ENCODE peak calls at places on chromosomes 16 and 17, in four cellular contexts. Q is BE2C, S is HT-29, J is WERI-Rb-1. K is an unnamed sample.

GRCh38 chr17:50346313-50347086 is 574 bp downstream of the XYLT2 start:
- DNase-seq in Q (no peak), S (no peak), J (peak), K (no peak)

GRCh38 chr17:43025766-43026537 is 921 bp downstream of the RND2 start:
- DNase-seq in Q (no peak), S (no peak), J (no peak), K (no peak)

GRCh38 chr16:67542464-67542863 is 13.8 kb downstream of the RIPOR1 start:
- DNase-seq in Q (peak), S (peak), J (peak), K (no peak)

GRCh38 chr17:20992987-20993862 is 49.6 kb downstream of the USP22 start:
- DNase-seq in Q (peak), S (peak), J (peak), K (peak)

GRCh38 chr16:70736454-70737376 is 50.9 kb upstream of the MTSS2 start:
- DNase-seq in Q (no peak), S (no peak), J (no peak), K (no peak)

GRCh38 chr17:4498461-4499397 is at the start of gene SPNS2:
- DNase-seq in Q (peak), S (peak), J (peak), K (peak)

GRCh38 chr17:49845210-49845782 is 2.6 kb downstream of the TAC4 start:
- DNase-seq in Q (no peak), S (no peak), J (no peak), K (no peak)

GRCh38 chr16:23544436-23544835 is 12.7 kb downstream of the EARS2 start:
- DNase-seq in Q (no peak), S (no peak), J (no peak), K (no peak)

GRCh38 chr17:15909481-15909991 is 35.4 kb upstream of the ADORA2B start:
- DNase-seq in Q (no peak), S (no peak), J (no peak), K (no peak)

GRCh38 chr17:7016886-7017826 is 4.7 kb downstream of the RNASEK start:
- DNase-seq in Q (no peak), S (no peak), J (no peak), K (no peak)

GRCh38 chr16:66588981-66589713 is 9.9 kb downstream of the CMTM2 start:
- DNase-seq in Q (no peak), S (peak), J (peak), K (no peak)

GRCh38 chr17:63395075-63395815 is 50.9 kb downstream of the CYB561 start:
- DNase-seq in Q (no peak), S (no peak), J (no peak), K (no peak)

GRCh38 chr17:47057831-47058230 is 78.8 kb upstream of the RPRML start:
- DNase-seq in Q (no peak), S (no peak), J (peak), K (no peak)

GRCh38 chr17:36594626-36595401 is 3.1 kb downstream of the DHRS11 start:
- DNase-seq in Q (no peak), S (no peak), J (no peak), K (no peak)

GRCh38 chr17:2705263-2705662 is 6.3 kb downstream of the CLUH start:
- DNase-seq in Q (no peak), S (peak), J (no peak), K (no peak)

GRCh38 chr16:80614908-80615696 is 74.3 kb downstream of the DYNLRB2 start:
- DNase-seq in Q (no peak), S (peak), J (no peak), K (no peak)

GRCh38 chr16:55668337-55669281 is 12.8 kb downstream of the SLC6A2 start:
- DNase-seq in Q (no peak), S (peak), J (no peak), K (no peak)

GRCh38 chr17:81261582-81262336 is 22.6 kb downstream of the NDUFAF8 start:
- DNase-seq in Q (no peak), S (no peak), J (no peak), K (no peak)

GRCh38 chr17:65519471-65519870 is 42.0 kb downstream of the AXIN2 start:
- DNase-seq in Q (no peak), S (no peak), J (no peak), K (peak)

GRCh38 chr17:13885953-13886889 is 183.1 kb upstream of the COX10 start:
- DNase-seq in Q (no peak), S (no peak), J (no peak), K (peak)

GRCh38 chr16:50821586-50821985 is 79.7 kb downstream of the CYLD start:
- DNase-seq in Q (no peak), S (peak), J (no peak), K (no peak)

GRCh38 chr16:22681881-22682291 is 132.1 kb upstream of the HS3ST2 start:
- DNase-seq in Q (no peak), S (no peak), J (no peak), K (peak)

GRCh38 chr16:11949527-11949926 is 7.7 kb upstream of the NPIPB2 start:
- DNase-seq in Q (peak), S (peak), J (peak), K (no peak)

GRCh38 chr17:21113106-21113690 is 13.6 kb upstream of the DHRS7B start:
- DNase-seq in Q (no peak), S (no peak), J (no peak), K (no peak)

GRCh38 chr17:9021158-9021984 is at the start of gene NTN1:
- DNase-seq in Q (peak), S (no peak), J (peak), K (peak)

GRCh38 chr17:30513346-30513745 is 36.1 kb downstream of the GOSR1 start:
- DNase-seq in Q (no peak), S (no peak), J (no peak), K (no peak)

GRCh38 chr17:50266384-50267073 is 7.7 kb upstream of the TMEM92 start:
- DNase-seq in Q (no peak), S (peak), J (peak), K (peak)

GRCh38 chr16:85462405-85463227 is 150.5 kb upstream of the GSE1 start:
- DNase-seq in Q (peak), S (no peak), J (peak), K (peak)

GRCh38 chr16:84229421-84229820 is 10.4 kb downstream of the KCNG4 start:
- DNase-seq in Q (no peak), S (no peak), J (no peak), K (no peak)